ENCODE peak calls at places on chromosomes 3 and 15, in six cellular contexts. One of them, this sample, is unnamed.

GRCh38 chr3:156536524-156537316 is 18.2 kb downstream of the SSR3 start:
- DNase-seq in neural progenitor cell: no peak
- DNase-seq in activated B cell treated with CpG ODN at 0.5 μM for 24 hours: no peak
- DNase-seq in psoas muscle: no peak
- DNase-seq in AG04450: no peak
- DNase-seq in choroid plexus epithelial cell: peak; percentile 44
- DNase-seq in this sample: no peak

GRCh38 chr3:149575213-149575961 is 82.4 kb downstream of the WWTR1 start:
- DNase-seq in neural progenitor cell: peak; percentile 18
- DNase-seq in activated B cell treated with CpG ODN at 0.5 μM for 24 hours: no peak
- DNase-seq in psoas muscle: peak; percentile 75
- DNase-seq in AG04450: no peak
- DNase-seq in choroid plexus epithelial cell: peak; percentile 88
- DNase-seq in this sample: no peak

GRCh38 chr3:177899275-177900067 is 636.8 kb upstream of the KCNMB2 start:
- DNase-seq in neural progenitor cell: peak; percentile 33
- DNase-seq in activated B cell treated with CpG ODN at 0.5 μM for 24 hours: no peak
- DNase-seq in psoas muscle: no peak
- DNase-seq in AG04450: no peak
- DNase-seq in choroid plexus epithelial cell: no peak
- DNase-seq in this sample: no peak

GRCh38 chr15:49223536-49224274 is 53.7 kb downstream of the GALK2 start:
- DNase-seq in neural progenitor cell: no peak
- DNase-seq in activated B cell treated with CpG ODN at 0.5 μM for 24 hours: no peak
- DNase-seq in psoas muscle: no peak
- DNase-seq in AG04450: no peak
- DNase-seq in choroid plexus epithelial cell: no peak
- DNase-seq in this sample: no peak

GRCh38 chr3:55873523-55874254 is 386.6 kb upstream of the WNT5A start:
- DNase-seq in neural progenitor cell: no peak
- DNase-seq in activated B cell treated with CpG ODN at 0.5 μM for 24 hours: no peak
- DNase-seq in psoas muscle: no peak
- DNase-seq in AG04450: peak; percentile 37
- DNase-seq in choroid plexus epithelial cell: peak; percentile 74
- DNase-seq in this sample: no peak

GRCh38 chr3:38029400-38030125 is at the start of gene PLCD1:
- DNase-seq in neural progenitor cell: peak; percentile 94
- DNase-seq in activated B cell treated with CpG ODN at 0.5 μM for 24 hours: no peak
- DNase-seq in psoas muscle: peak; percentile 88
- DNase-seq in AG04450: no peak
- DNase-seq in choroid plexus epithelial cell: peak; percentile 31
- DNase-seq in this sample: no peak

GRCh38 chr3:171695476-171695875 is 114.8 kb downstream of the PLD1 start:
- DNase-seq in neural progenitor cell: no peak
- DNase-seq in activated B cell treated with CpG ODN at 0.5 μM for 24 hours: no peak
- DNase-seq in psoas muscle: no peak
- DNase-seq in AG04450: no peak
- DNase-seq in choroid plexus epithelial cell: peak; percentile 41
- DNase-seq in this sample: no peak

GRCh38 chr3:8482960-8483665 is 18.5 kb upstream of the LMCD1 start:
- DNase-seq in neural progenitor cell: no peak
- DNase-seq in activated B cell treated with CpG ODN at 0.5 μM for 24 hours: no peak
- DNase-seq in psoas muscle: peak; percentile 82
- DNase-seq in AG04450: peak; percentile 90
- DNase-seq in choroid plexus epithelial cell: peak; percentile 94
- DNase-seq in this sample: no peak

GRCh38 chr3:15646924-15647511 is 45.5 kb downstream of the BTD start:
- DNase-seq in neural progenitor cell: no peak
- DNase-seq in activated B cell treated with CpG ODN at 0.5 μM for 24 hours: no peak
- DNase-seq in psoas muscle: peak; percentile 81
- DNase-seq in AG04450: peak; percentile 96
- DNase-seq in choroid plexus epithelial cell: peak; percentile 96
- DNase-seq in this sample: no peak

GRCh38 chr3:176948123-176948522 is 249.2 kb downstream of the TBL1XR1 start:
- DNase-seq in neural progenitor cell: no peak
- DNase-seq in activated B cell treated with CpG ODN at 0.5 μM for 24 hours: no peak
- DNase-seq in psoas muscle: no peak
- DNase-seq in AG04450: no peak
- DNase-seq in choroid plexus epithelial cell: no peak
- DNase-seq in this sample: no peak

GRCh38 chr15:95912280-95912625 is 418.2 kb upstream of the NR2F2 start:
- DNase-seq in neural progenitor cell: peak; percentile 20
- DNase-seq in activated B cell treated with CpG ODN at 0.5 μM for 24 hours: no peak
- DNase-seq in psoas muscle: no peak
- DNase-seq in AG04450: no peak
- DNase-seq in choroid plexus epithelial cell: no peak
- DNase-seq in this sample: no peak

GRCh38 chr3:88767746-88768145 is 339.7 kb upstream of the EPHA3 start:
- DNase-seq in neural progenitor cell: no peak
- DNase-seq in activated B cell treated with CpG ODN at 0.5 μM for 24 hours: no peak
- DNase-seq in psoas muscle: no peak
- DNase-seq in AG04450: no peak
- DNase-seq in choroid plexus epithelial cell: no peak
- DNase-seq in this sample: no peak

GRCh38 chr15:31069360-31070000 is 32.0 kb downstream of the TRPM1 start:
- DNase-seq in neural progenitor cell: no peak
- DNase-seq in activated B cell treated with CpG ODN at 0.5 μM for 24 hours: no peak
- DNase-seq in psoas muscle: no peak
- DNase-seq in AG04450: peak; percentile 16
- DNase-seq in choroid plexus epithelial cell: peak; percentile 16
- DNase-seq in this sample: no peak

GRCh38 chr3:196254376-196255283 is 32.9 kb downstream of the PCYT1A start:
- DNase-seq in neural progenitor cell: no peak
- DNase-seq in activated B cell treated with CpG ODN at 0.5 μM for 24 hours: no peak
- DNase-seq in psoas muscle: no peak
- DNase-seq in AG04450: no peak
- DNase-seq in choroid plexus epithelial cell: no peak
- DNase-seq in this sample: no peak

GRCh38 chr15:63587527-63587926 is 9.7 kb upstream of the FBXL22 start:
- DNase-seq in neural progenitor cell: no peak
- DNase-seq in activated B cell treated with CpG ODN at 0.5 μM for 24 hours: no peak
- DNase-seq in psoas muscle: no peak
- DNase-seq in AG04450: peak; percentile 52
- DNase-seq in choroid plexus epithelial cell: peak; percentile 36
- DNase-seq in this sample: no peak

GRCh38 chr15:68821190-68821897 is 649 bp upstream of the ANP32A start:
- DNase-seq in neural progenitor cell: no peak
- DNase-seq in activated B cell treated with CpG ODN at 0.5 μM for 24 hours: no peak
- DNase-seq in psoas muscle: no peak
- DNase-seq in AG04450: no peak
- DNase-seq in choroid plexus epithelial cell: no peak
- DNase-seq in this sample: no peak

GRCh38 chr3:78140866-78141658 is 1101.2 kb downstream of the ROBO2 start:
- DNase-seq in neural progenitor cell: no peak
- DNase-seq in activated B cell treated with CpG ODN at 0.5 μM for 24 hours: no peak
- DNase-seq in psoas muscle: no peak
- DNase-seq in AG04450: peak; percentile 26
- DNase-seq in choroid plexus epithelial cell: peak; percentile 90
- DNase-seq in this sample: no peak

GRCh38 chr3:3189102-3189727 is 9.7 kb upstream of the CRBN start:
- DNase-seq in neural progenitor cell: no peak
- DNase-seq in activated B cell treated with CpG ODN at 0.5 μM for 24 hours: no peak
- DNase-seq in psoas muscle: no peak
- DNase-seq in AG04450: no peak
- DNase-seq in choroid plexus epithelial cell: peak; percentile 56
- DNase-seq in this sample: no peak

GRCh38 chr3:124258057-124258500 is 266.2 kb upstream of the ROPN1 start:
- DNase-seq in neural progenitor cell: no peak
- DNase-seq in activated B cell treated with CpG ODN at 0.5 μM for 24 hours: no peak
- DNase-seq in psoas muscle: no peak
- DNase-seq in AG04450: no peak
- DNase-seq in choroid plexus epithelial cell: peak; percentile 53
- DNase-seq in this sample: no peak

GRCh38 chr3:42490243-42490642 is 12.2 kb upstream of the VIPR1 start:
- DNase-seq in neural progenitor cell: no peak
- DNase-seq in activated B cell treated with CpG ODN at 0.5 μM for 24 hours: peak; percentile 37
- DNase-seq in psoas muscle: no peak
- DNase-seq in AG04450: no peak
- DNase-seq in choroid plexus epithelial cell: peak; percentile 18
- DNase-seq in this sample: no peak

GRCh38 chr15:77616072-77616471 is 16.6 kb downstream of the LINGO1 start:
- DNase-seq in neural progenitor cell: no peak
- DNase-seq in activated B cell treated with CpG ODN at 0.5 μM for 24 hours: no peak
- DNase-seq in psoas muscle: no peak
- DNase-seq in AG04450: no peak
- DNase-seq in choroid plexus epithelial cell: no peak
- DNase-seq in this sample: no peak

GRCh38 chr15:41774873-41775417 is 661 bp downstream of the MAPKBP1 start:
- DNase-seq in neural progenitor cell: no peak
- DNase-seq in activated B cell treated with CpG ODN at 0.5 μM for 24 hours: no peak
- DNase-seq in psoas muscle: no peak
- DNase-seq in AG04450: no peak
- DNase-seq in choroid plexus epithelial cell: no peak
- DNase-seq in this sample: no peak

GRCh38 chr3:136979204-136979603 is 21.4 kb downstream of the IL20RB start:
- DNase-seq in neural progenitor cell: no peak
- DNase-seq in activated B cell treated with CpG ODN at 0.5 μM for 24 hours: no peak
- DNase-seq in psoas muscle: no peak
- DNase-seq in AG04450: no peak
- DNase-seq in choroid plexus epithelial cell: no peak
- DNase-seq in this sample: no peak

GRCh38 chr3:115513411-115513800 is 109.9 kb upstream of the GAP43 start:
- DNase-seq in neural progenitor cell: no peak
- DNase-seq in activated B cell treated with CpG ODN at 0.5 μM for 24 hours: no peak
- DNase-seq in psoas muscle: no peak
- DNase-seq in AG04450: no peak
- DNase-seq in choroid plexus epithelial cell: peak; percentile 8
- DNase-seq in this sample: peak; percentile 21

GRCh38 chr15:56844892-56845291 is 73.6 kb upstream of the TCF12 start:
- DNase-seq in neural progenitor cell: no peak
- DNase-seq in activated B cell treated with CpG ODN at 0.5 μM for 24 hours: no peak
- DNase-seq in psoas muscle: no peak
- DNase-seq in AG04450: no peak
- DNase-seq in choroid plexus epithelial cell: no peak
- DNase-seq in this sample: no peak

GRCh38 chr3:197258168-197258755 is 40.1 kb downstream of the DLG1 start:
- DNase-seq in neural progenitor cell: no peak
- DNase-seq in activated B cell treated with CpG ODN at 0.5 μM for 24 hours: no peak
- DNase-seq in psoas muscle: no peak
- DNase-seq in AG04450: no peak
- DNase-seq in choroid plexus epithelial cell: no peak
- DNase-seq in this sample: no peak

GRCh38 chr3:197260491-197261163 is 37.8 kb downstream of the DLG1 start:
- DNase-seq in neural progenitor cell: no peak
- DNase-seq in activated B cell treated with CpG ODN at 0.5 μM for 24 hours: no peak
- DNase-seq in psoas muscle: no peak
- DNase-seq in AG04450: no peak
- DNase-seq in choroid plexus epithelial cell: no peak
- DNase-seq in this sample: no peak

GRCh38 chr3:197257711-197258110 is 40.7 kb downstream of the DLG1 start:
- DNase-seq in neural progenitor cell: no peak
- DNase-seq in activated B cell treated with CpG ODN at 0.5 μM for 24 hours: no peak
- DNase-seq in psoas muscle: no peak
- DNase-seq in AG04450: no peak
- DNase-seq in choroid plexus epithelial cell: no peak
- DNase-seq in this sample: no peak

GRCh38 chr3:197261164-197261509 is 37.3 kb downstream of the DLG1 start:
- DNase-seq in neural progenitor cell: no peak
- DNase-seq in activated B cell treated with CpG ODN at 0.5 μM for 24 hours: no peak
- DNase-seq in psoas muscle: no peak
- DNase-seq in AG04450: no peak
- DNase-seq in choroid plexus epithelial cell: no peak
- DNase-seq in this sample: no peak

GRCh38 chr3:197259096-197259495 is 39.3 kb downstream of the DLG1 start:
- DNase-seq in neural progenitor cell: no peak
- DNase-seq in activated B cell treated with CpG ODN at 0.5 μM for 24 hours: no peak
- DNase-seq in psoas muscle: no peak
- DNase-seq in AG04450: no peak
- DNase-seq in choroid plexus epithelial cell: no peak
- DNase-seq in this sample: no peak
- TF ChIP-seq CTCF in neural progenitor cell: no peak
- TF ChIP-seq CTCF in activated B cell treated with CpG ODN at 0.5 μM for 24 hours: no peak
- TF ChIP-seq CTCF in psoas muscle: no peak
- TF ChIP-seq CTCF in AG04450: no peak
- TF ChIP-seq CTCF in choroid plexus epithelial cell: no peak
- TF ChIP-seq CTCF in this sample: no peak

GRCh38 chr3:129593230-129593594 is 13.3 kb downstream of the PLXND1 start:
- DNase-seq in neural progenitor cell: no peak
- DNase-seq in activated B cell treated with CpG ODN at 0.5 μM for 24 hours: no peak
- DNase-seq in psoas muscle: no peak
- DNase-seq in AG04450: no peak
- DNase-seq in choroid plexus epithelial cell: no peak
- DNase-seq in this sample: peak; percentile 42
- TF ChIP-seq CTCF in neural progenitor cell: no peak
- TF ChIP-seq CTCF in activated B cell treated with CpG ODN at 0.5 μM for 24 hours: no peak
- TF ChIP-seq CTCF in psoas muscle: no peak
- TF ChIP-seq CTCF in AG04450: no peak
- TF ChIP-seq CTCF in choroid plexus epithelial cell: peak; percentile 9
- TF ChIP-seq CTCF in this sample: peak; percentile 20

DNA sequence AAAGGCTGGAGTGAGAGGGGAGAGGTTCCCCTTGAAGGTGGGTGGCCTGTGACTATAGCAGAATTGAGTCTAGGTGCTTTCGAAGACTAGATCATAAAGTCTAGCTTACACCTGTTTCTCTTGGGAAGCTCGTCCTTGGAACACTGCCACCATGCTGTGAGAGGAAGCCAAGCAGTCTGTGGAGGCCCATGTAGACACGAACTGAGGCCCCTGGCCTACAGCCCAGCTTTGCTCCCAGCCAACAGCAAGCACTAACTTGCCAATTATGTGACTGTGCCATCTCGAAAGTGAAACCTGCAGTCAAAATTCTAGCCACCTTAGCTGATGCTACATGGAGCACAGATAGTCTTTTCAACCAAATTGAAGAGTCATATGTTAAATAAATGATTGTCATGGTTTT is 190.5 kb upstream of the NECTIN3 start:
- DNase-seq in neural progenitor cell: peak; percentile 46
- DNase-seq in activated B cell treated with CpG ODN at 0.5 μM for 24 hours: no peak
- DNase-seq in psoas muscle: peak; percentile 54
- DNase-seq in AG04450: peak; percentile 1
- DNase-seq in choroid plexus epithelial cell: peak; percentile 68
- DNase-seq in this sample: peak; percentile 40
- TF ChIP-seq CTCF in neural progenitor cell: peak; percentile 43
- TF ChIP-seq CTCF in activated B cell treated with CpG ODN at 0.5 μM for 24 hours: no peak
- TF ChIP-seq CTCF in psoas muscle: no peak
- TF ChIP-seq CTCF in AG04450: peak; percentile 29
- TF ChIP-seq CTCF in choroid plexus epithelial cell: peak; percentile 52
- TF ChIP-seq CTCF in this sample: peak; percentile 74

DNA sequence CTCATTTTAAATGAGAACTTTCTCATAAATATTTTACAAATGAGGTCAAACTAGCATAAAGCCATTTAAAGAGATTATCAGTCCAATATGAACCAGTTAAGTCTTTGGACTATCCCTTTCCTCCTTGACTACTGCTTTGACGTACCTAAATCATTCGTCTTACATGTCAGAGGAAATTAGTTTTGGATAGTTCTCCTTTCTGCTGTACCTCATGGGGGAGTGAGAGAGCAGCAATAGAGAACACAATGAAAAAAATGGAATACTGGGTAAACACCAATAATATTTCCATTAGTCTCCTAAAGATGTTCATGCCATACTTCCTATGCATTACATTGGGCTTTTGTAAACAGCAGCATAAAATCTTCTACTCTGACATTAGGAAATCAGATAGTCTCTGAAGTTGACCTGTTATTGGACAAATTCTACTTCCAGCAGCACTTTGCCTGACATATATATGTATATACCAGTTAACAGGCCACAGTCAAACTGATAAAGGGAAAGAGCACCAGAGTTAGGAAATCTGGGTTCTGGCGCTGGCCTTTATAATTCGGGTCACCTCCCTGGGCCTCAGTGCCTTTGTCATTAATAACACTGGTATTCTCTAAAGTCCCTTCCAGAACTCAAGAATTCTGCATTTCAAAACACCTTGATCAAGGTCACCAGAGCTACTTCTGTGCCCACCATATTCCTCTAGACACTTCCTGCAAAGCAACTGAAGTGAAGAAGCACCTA is 26.8 kb downstream of the TIMMDC1 start:
- DNase-seq in neural progenitor cell: no peak
- DNase-seq in activated B cell treated with CpG ODN at 0.5 μM for 24 hours: no peak
- DNase-seq in psoas muscle: no peak
- DNase-seq in AG04450: no peak
- DNase-seq in choroid plexus epithelial cell: peak; percentile 53
- DNase-seq in this sample: no peak
- TF ChIP-seq CTCF in neural progenitor cell: peak; percentile 32
- TF ChIP-seq CTCF in activated B cell treated with CpG ODN at 0.5 μM for 24 hours: no peak
- TF ChIP-seq CTCF in psoas muscle: peak; percentile 53
- TF ChIP-seq CTCF in AG04450: peak; percentile 51
- TF ChIP-seq CTCF in choroid plexus epithelial cell: peak; percentile 56
- TF ChIP-seq CTCF in this sample: no peak